ENCODE peak calls at places on chromosomes 1 and 21, in five cellular contexts. J, W, K, R and F are unnamed samples.

GRCh38 chr21:40997831-40998230 is 150.9 kb upstream of the DSCAM start:
- DNase-seq in J (no peak), W (no peak), K (no peak), R (no peak), F (no peak)

GRCh38 chr1:99943238-99943794 is 26.5 kb upstream of the SLC35A3 start:
- DNase-seq in J (no peak), W (peak), K (no peak), R (no peak), F (no peak)

GRCh38 chr1:225602590-225603206 is 50.2 kb downstream of the ENAH start:
- DNase-seq in J (no peak), W (no peak), K (no peak), R (no peak), F (no peak)

GRCh38 chr1:29556657-29557056 is 320.3 kb downstream of the PTPRU start:
- DNase-seq in J (no peak), W (no peak), K (no peak), R (no peak), F (no peak)

GRCh38 chr1:220906561-220907334 is 27.5 kb downstream of the HLX start:
- DNase-seq in J (no peak), W (peak), K (no peak), R (no peak), F (no peak)

GRCh38 chr1:68725353-68725752 is 228.5 kb upstream of the DEPDC1 start:
- DNase-seq in J (no peak), W (no peak), K (no peak), R (no peak), F (no peak)

GRCh38 chr21:39030127-39030884 is 152.9 kb downstream of the PSMG1 start:
- DNase-seq in J (no peak), W (peak), K (no peak), R (no peak), F (no peak)

GRCh38 chr1:115184260-115184950 is 95.1 kb upstream of the TSPAN2 start:
- DNase-seq in J (no peak), W (peak), K (no peak), R (no peak), F (no peak)

GRCh38 chr1:118878661-118879060 is 109.5 kb downstream of the TBX15 start:
- DNase-seq in J (no peak), W (no peak), K (no peak), R (no peak), F (no peak)

GRCh38 chr1:45010855-45011811 is at the start of gene HECTD3:
- DNase-seq in J (peak), W (peak), K (peak), R (peak), F (peak)

GRCh38 chr1:220755316-220755715 is 7.2 kb downstream of the MTARC2 start:
- DNase-seq in J (no peak), W (no peak), K (no peak), R (no peak), F (no peak)

GRCh38 chr1:206544562-206545257 is 37.4 kb downstream of the RASSF5 start:
- DNase-seq in J (peak), W (peak), K (peak), R (peak), F (peak)

GRCh38 chr1:114349891-114350605 is 161.0 kb downstream of the TRIM33 start:
- DNase-seq in J (no peak), W (no peak), K (no peak), R (no peak), F (no peak)

GRCh38 chr21:17388226-17388625 is 124.6 kb upstream of the CXADR start:
- DNase-seq in J (no peak), W (no peak), K (no peak), R (no peak), F (no peak)

GRCh38 chr1:179826626-179827280 is 50.9 kb downstream of the TOR1AIP2 start:
- DNase-seq in J (no peak), W (no peak), K (no peak), R (no peak), F (no peak)

GRCh38 chr1:204560590-204560989 is 44.4 kb downstream of the MDM4 start:
- DNase-seq in J (no peak), W (peak), K (no peak), R (no peak), F (no peak)

GRCh38 chr1:103576065-103576464 is 4.7 kb downstream of the AMY2B start:
- DNase-seq in J (no peak), W (no peak), K (no peak), R (no peak), F (no peak)

GRCh38 chr1:5342172-5342571 is 650.1 kb downstream of the NPHP4 start:
- DNase-seq in J (no peak), W (no peak), K (no peak), R (no peak), F (no peak)

GRCh38 chr1:208593306-208594006 is 349.3 kb upstream of the PLXNA2 start:
- DNase-seq in J (no peak), W (no peak), K (no peak), R (no peak), F (no peak)